ENCODE peak calls at places on chromosome 9, in nine cellular contexts. S, O, B, I, K, D, V, N and Y are unnamed samples.

GRCh38 chr9:87405677-87406544 is 91.8 kb upstream of the DAPK1 start:
- DNase-seq in S (peak; percentile 65), O (no peak), B (no peak), I (no peak), K (peak; percentile 52), D (no peak), V (no peak), N (no peak), Y (no peak)

GRCh38 chr9:133830310-133830709 is 92.2 kb upstream of the SARDH start:
- DNase-seq in S (no peak), O (no peak), B (no peak), I (peak; percentile 12), K (no peak), D (no peak), V (no peak), N (no peak), Y (no peak)

GRCh38 chr9:71796368-71796767 is 28.1 kb upstream of the CEMIP2 start:
- DNase-seq in S (no peak), O (no peak), B (no peak), I (no peak), K (no peak), D (no peak), V (no peak), N (no peak), Y (no peak)

GRCh38 chr9:125771037-125771436 is 23.9 kb downstream of the PBX3 start:
- DNase-seq in S (no peak), O (no peak), B (no peak), I (no peak), K (no peak), D (no peak), V (no peak), N (no peak), Y (no peak)

GRCh38 chr9:69805962-69806633 is 14.5 kb upstream of the CFAP95 start:
- DNase-seq in S (no peak), O (no peak), B (no peak), I (no peak), K (no peak), D (no peak), V (no peak), N (no peak), Y (no peak)

GRCh38 chr9:81559741-81560140 is 129.6 kb downstream of the TLE1 start:
- DNase-seq in S (peak; percentile 88), O (no peak), B (no peak), I (peak; percentile 88), K (peak; percentile 92), D (peak; percentile 46), V (peak; percentile 46), N (peak; percentile 65), Y (peak; percentile 96)

GRCh38 chr9:91515074-91515687 is 91.5 kb upstream of the NFIL3 start:
- DNase-seq in S (no peak), O (no peak), B (no peak), I (peak; percentile 60), K (peak; percentile 82), D (peak; percentile 78), V (peak; percentile 3), N (no peak), Y (peak; percentile 90)

GRCh38 chr9:4980046-4980727 is 4.9 kb upstream of the JAK2 start:
- DNase-seq in S (peak; percentile 72), O (no peak), B (no peak), I (no peak), K (peak; percentile 8), D (no peak), V (no peak), N (no peak), Y (no peak)

GRCh38 chr9:133584559-133585476 is 24.4 kb downstream of the FAM163B start:
- DNase-seq in S (no peak), O (peak; percentile 68), B (no peak), I (no peak), K (no peak), D (peak; percentile 66), V (no peak), N (no peak), Y (peak; percentile 41)

GRCh38 chr9:112009656-112010055 is 113.0 kb downstream of the UGCG start:
- DNase-seq in S (no peak), O (no peak), B (no peak), I (no peak), K (peak; percentile 17), D (no peak), V (no peak), N (no peak), Y (no peak)

GRCh38 chr9:133705576-133705975 is 32.6 kb downstream of the SARDH start:
- DNase-seq in S (no peak), O (no peak), B (no peak), I (no peak), K (no peak), D (no peak), V (no peak), N (no peak), Y (no peak)

GRCh38 chr9:27561697-27562096 is 11.6 kb downstream of the C9orf72 start:
- DNase-seq in S (no peak), O (no peak), B (no peak), I (no peak), K (no peak), D (no peak), V (no peak), N (no peak), Y (no peak)

DNA sequence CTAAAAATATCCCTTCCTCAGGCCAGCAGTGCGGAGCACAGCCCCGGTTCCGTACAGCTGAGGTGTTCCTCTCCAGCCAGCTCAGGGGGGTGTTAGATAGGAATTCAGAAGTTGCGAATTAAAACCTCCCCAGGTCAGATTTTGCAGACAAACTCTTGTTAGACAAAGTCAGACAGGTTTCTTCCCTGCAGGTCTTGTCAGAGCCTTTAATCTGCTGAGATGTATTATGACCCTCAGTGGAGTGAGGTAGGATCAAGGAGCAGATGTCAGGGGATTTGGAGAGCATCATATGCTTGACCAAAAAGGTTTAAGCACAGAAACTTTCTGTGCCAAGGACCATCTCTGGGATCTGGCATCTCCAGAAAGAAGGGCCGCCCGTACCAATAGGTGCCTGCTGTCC is 60.1 kb downstream of the NTNG2 start:
- DNase-seq in S (no peak), O (no peak), B (no peak), I (no peak), K (no peak), D (no peak), V (no peak), N (no peak), Y (no peak)
- H3K27me3 ChIP-seq in S (peaks cover 98% of the 10 kb centered on the region), O (no peaks in the 10 kb centered on the region), B (peaks cover 64% of the 10 kb centered on the region), I (no peaks in the 10 kb centered on the region), K (peaks cover 3% of the 10 kb centered on the region), D (no peaks in the 10 kb centered on the region), V (peaks cover 10% of the 10 kb centered on the region), N (no peaks in the 10 kb centered on the region), Y (peaks cover 90% of the 10 kb centered on the region)

GRCh38 chr9:105860526-105860925 is 166.2 kb downstream of the TMEM38B start:
- DNase-seq in S (no peak), O (no peak), B (no peak), I (no peak), K (no peak), D (no peak), V (no peak), N (no peak), Y (no peak)

GRCh38 chr9:105858284-105858683 is 163.9 kb downstream of the TMEM38B start:
- DNase-seq in S (no peak), O (no peak), B (no peak), I (no peak), K (no peak), D (no peak), V (no peak), N (no peak), Y (no peak)

GRCh38 chr9:105859428-105860091 is 165.2 kb downstream of the TMEM38B start:
- DNase-seq in S (no peak), O (no peak), B (no peak), I (no peak), K (no peak), D (no peak), V (no peak), N (no peak), Y (no peak)

GRCh38 chr9:105856020-105856419 is 161.7 kb downstream of the TMEM38B start:
- DNase-seq in S (no peak), O (peak; percentile 31), B (no peak), I (no peak), K (no peak), D (no peak), V (no peak), N (no peak), Y (no peak)

DNA sequence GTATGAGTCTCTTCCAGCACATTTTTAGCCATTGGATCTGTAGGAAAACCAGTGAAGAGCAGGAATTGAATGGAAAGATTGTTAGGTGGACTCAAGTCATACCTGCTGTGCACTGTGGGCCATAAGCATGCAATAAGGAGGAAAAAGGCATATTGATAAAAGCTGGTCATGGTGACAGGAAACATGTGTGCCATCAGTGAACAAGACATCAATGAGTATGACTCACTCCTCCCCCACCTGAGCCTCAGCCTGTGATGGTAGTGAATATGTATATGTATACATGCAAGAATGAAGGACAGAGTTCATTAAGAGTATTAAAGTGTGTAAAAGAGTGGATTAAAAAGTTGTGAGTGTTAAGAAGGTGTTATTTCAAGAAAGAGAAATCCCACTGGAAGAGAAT is 164.5 kb downstream of the TMEM38B start:
- DNase-seq in S (no peak), O (no peak), B (no peak), I (no peak), K (no peak), D (no peak), V (no peak), N (no peak), Y (no peak)
- H3K4me3 ChIP-seq in S (no peak overlapping the region), O (no peak overlapping the region), B (no peak overlapping the region), I (no peak overlapping the region), K (no peak overlapping the region), D (no peak overlapping the region), V (no peak overlapping the region), N (no peak overlapping the region), Y (no peak overlapping the region)

GRCh38 chr9:100346836-100347235 is 5.9 kb downstream of the TEX10 start:
- DNase-seq in S (no peak), O (no peak), B (no peak), I (no peak), K (peak; percentile 68), D (no peak), V (no peak), N (no peak), Y (no peak)
- H2AFZ ChIP-seq in S (no peak overlapping the region), O (no peak overlapping the region), B (no peak overlapping the region), I (no peak overlapping the region), K (no peak overlapping the region), D (no peak overlapping the region), V (no peak overlapping the region), N (no peak overlapping the region), Y (no peak overlapping the region)

DNA sequence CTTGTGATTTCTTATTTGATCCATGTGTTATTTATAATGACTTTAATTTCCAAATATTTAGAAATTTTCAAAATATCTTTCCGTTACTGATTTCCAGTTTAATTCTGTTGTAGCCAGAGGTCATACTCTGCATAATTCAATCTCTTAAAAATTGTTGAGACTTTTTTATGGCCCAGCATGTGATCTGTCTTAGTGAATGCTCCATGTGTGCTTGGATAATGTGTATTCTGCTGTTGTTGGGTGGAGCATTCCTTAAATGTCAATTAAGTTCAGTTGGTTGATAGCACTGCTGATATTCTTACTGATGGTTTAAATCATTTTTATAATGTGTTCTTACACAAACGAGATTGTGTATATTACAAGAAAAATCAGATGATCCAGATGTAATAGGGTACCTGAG is 180.8 kb downstream of the RGS3 start:
- DNase-seq in S (no peak), O (no peak), B (no peak), I (no peak), K (no peak), D (no peak), V (no peak), N (no peak), Y (no peak)
- H3K27me3 ChIP-seq in S (no peaks in the 10 kb centered on the region), O (no peaks in the 10 kb centered on the region), B (no peaks in the 10 kb centered on the region), I (no peaks in the 10 kb centered on the region), K (no peaks in the 10 kb centered on the region), D (no peaks in the 10 kb centered on the region), V (no peaks in the 10 kb centered on the region), N (no peaks in the 10 kb centered on the region), Y (no peaks in the 10 kb centered on the region)